ENCODE peak calls at places on chromosomes 11 and 22, in seven cellular contexts. J is stomach; T is activated naive CD8-positive, alpha-beta T cell treated with anti-CD3 and anti-CD28 coated beads, Interleukin-2, amount 50 U/mL, for 24 hours; Q is HT1080; N is kidney epithelial cell; K is effector CD4-positive, alpha-beta T cell; C is retina. I is an unnamed sample.

GRCh38 chr11:117273550-117274289 is 17.4 kb upstream of the BACE1-AS start:
- DNase-seq in J (no peak), T (no peak), Q (peak), N (no peak), K (no peak), C (no peak), I (peak)

GRCh38 chr11:114316980-114317675 is 20.9 kb downstream of the NNMT start:
- DNase-seq in J (no peak), T (no peak), Q (no peak), N (no peak), K (no peak), C (no peak), I (no peak)

GRCh38 chr22:22397292-22397870 is 111.2 kb downstream of the ZNF280B start:
- DNase-seq in J (no peak), T (no peak), Q (peak), N (peak), K (no peak), C (peak), I (peak)

GRCh38 chr22:17098379-17098819 is 13.6 kb downstream of the IL17RA start:
- DNase-seq in J (no peak), T (peak), Q (peak), N (no peak), K (no peak), C (no peak), I (no peak)

GRCh38 chr22:44409211-44409648 is 88.8 kb downstream of the RTL6 start:
- DNase-seq in J (no peak), T (no peak), Q (no peak), N (no peak), K (no peak), C (no peak), I (no peak)

GRCh38 chr11:113629562-113629961 is 76.5 kb downstream of the TMPRSS5 start:
- DNase-seq in J (no peak), T (no peak), Q (no peak), N (no peak), K (no peak), C (no peak), I (no peak)

GRCh38 chr11:19938866-19939265 is 221.4 kb downstream of the DBX1 start:
- DNase-seq in J (no peak), T (no peak), Q (no peak), N (no peak), K (no peak), C (no peak), I (no peak)

GRCh38 chr11:22884268-22884667 is 24.0 kb upstream of the CCDC179 start:
- DNase-seq in J (no peak), T (no peak), Q (no peak), N (no peak), K (no peak), C (no peak), I (no peak)

GRCh38 chr11:126358763-126359160 is 3.3 kb downstream of the ST3GAL4 start:
- DNase-seq in J (no peak), T (no peak), Q (no peak), N (no peak), K (no peak), C (no peak), I (no peak)

GRCh38 chr11:48006301-48006992 is 26.1 kb downstream of the PTPRJ start:
- DNase-seq in J (no peak), T (peak), Q (peak), N (no peak), K (no peak), C (no peak), I (no peak)